ENCODE peak calls at places on chromosomes 12 and 14, in five cellular contexts. One of them, this sample, is unnamed. For H4K20me1, the result is how much of the 10 kb centered on the place peaks cover.

GRCh38 chr12:103832048-103832798 is 8.8 kb downstream of the NT5DC3 start:
- DNase-seq in MM.1S: no peak
- DNase-seq in IMR-90: no peak
- DNase-seq in K562: no peak
- DNase-seq in OCI-LY7: peak
- DNase-seq in this sample: no peak

GRCh38 chr14:44962573-44963528 is 861 bp downstream of the TOGARAM1 start:
- DNase-seq in MM.1S: peak
- DNase-seq in IMR-90: peak
- DNase-seq in K562: peak
- DNase-seq in OCI-LY7: peak
- DNase-seq in this sample: peak

GRCh38 chr14:33509927-33510535 is 440.8 kb downstream of the EGLN3 start:
- DNase-seq in MM.1S: no peak
- DNase-seq in OCI-LY7: no peak
- DNase-seq in K562: no peak
- DNase-seq in IMR-90: no peak
- DNase-seq in this sample: no peak

GRCh38 chr14:50045039-50045711 is 71.2 kb downstream of the VCPKMT start:
- DNase-seq in IMR-90: peak
- DNase-seq in K562: no peak
- DNase-seq in MM.1S: peak
- DNase-seq in OCI-LY7: peak
- DNase-seq in this sample: peak

GRCh38 chr12:111672822-111673381 is 12.9 kb downstream of the BRAP start:
- DNase-seq in K562: no peak
- DNase-seq in OCI-LY7: no peak
- DNase-seq in IMR-90: no peak
- DNase-seq in MM.1S: no peak
- DNase-seq in this sample: no peak

GRCh38 chr14:53144244-53144643 is 8.9 kb downstream of the DDHD1 start:
- DNase-seq in K562: no peak
- DNase-seq in OCI-LY7: no peak
- DNase-seq in MM.1S: no peak
- DNase-seq in IMR-90: peak
- DNase-seq in this sample: no peak

GRCh38 chr12:26938660-26939185 is 453 bp downstream of the FGFR1OP2 start:
- DNase-seq in OCI-LY7: peak
- DNase-seq in MM.1S: peak
- DNase-seq in K562: no peak
- DNase-seq in IMR-90: no peak
- DNase-seq in this sample: no peak

GRCh38 chr12:101570022-101570421 is 24.7 kb upstream of the MYBPC1 start:
- DNase-seq in MM.1S: peak
- DNase-seq in OCI-LY7: peak
- DNase-seq in IMR-90: peak
- DNase-seq in K562: no peak
- DNase-seq in this sample: peak

GRCh38 chr12:116551952-116552749 is 7.0 kb upstream of the MAP1LC3B2 start:
- DNase-seq in K562: peak
- DNase-seq in OCI-LY7: no peak
- DNase-seq in IMR-90: peak
- DNase-seq in MM.1S: no peak
- DNase-seq in this sample: no peak

GRCh38 chr14:100454437-100454836 is 131.3 kb downstream of the SLC25A47 start:
- DNase-seq in K562: no peak
- DNase-seq in OCI-LY7: no peak
- DNase-seq in MM.1S: no peak
- DNase-seq in IMR-90: no peak
- DNase-seq in this sample: no peak

GRCh38 chr14:53953002-53953827 is 3.4 kb downstream of the BMP4 start:
- DNase-seq in MM.1S: peak
- DNase-seq in IMR-90: peak
- DNase-seq in OCI-LY7: no peak
- DNase-seq in K562: peak
- DNase-seq in this sample: peak

GRCh38 chr12:69287556-69287955 is 48.2 kb downstream of the CPSF6 start:
- DNase-seq in MM.1S: no peak
- DNase-seq in OCI-LY7: no peak
- DNase-seq in IMR-90: no peak
- DNase-seq in K562: no peak
- DNase-seq in this sample: no peak

GRCh38 chr12:82740129-82741000 is 53.7 kb downstream of the TMTC2 start:
- DNase-seq in OCI-LY7: no peak
- DNase-seq in K562: no peak
- DNase-seq in MM.1S: no peak
- DNase-seq in IMR-90: peak
- DNase-seq in this sample: no peak

GRCh38 chr12:33721561-33721960 is 281.9 kb upstream of the SYT10 start:
- DNase-seq in K562: no peak
- DNase-seq in IMR-90: no peak
- DNase-seq in MM.1S: no peak
- DNase-seq in OCI-LY7: no peak
- DNase-seq in this sample: no peak

GRCh38 chr14:42490536-42490935 is 883.9 kb downstream of the LRFN5 start:
- DNase-seq in OCI-LY7: no peak
- DNase-seq in K562: no peak
- DNase-seq in MM.1S: no peak
- DNase-seq in IMR-90: peak
- DNase-seq in this sample: no peak

GRCh38 chr12:55830601-55831406 is 1.4 kb upstream of the DNAJC14 start:
- DNase-seq in IMR-90: peak
- DNase-seq in OCI-LY7: peak
- DNase-seq in MM.1S: no peak
- DNase-seq in K562: peak
- DNase-seq in this sample: peak

GRCh38 chr14:83294941-83295340 is 1761.3 kb upstream of the SEL1L start:
- DNase-seq in K562: no peak
- DNase-seq in MM.1S: no peak
- DNase-seq in IMR-90: peak
- DNase-seq in OCI-LY7: no peak
- DNase-seq in this sample: no peak

GRCh38 chr12:113069751-113070116 is 13.2 kb downstream of the DTX1 start:
- DNase-seq in OCI-LY7: no peak
- DNase-seq in K562: no peak
- DNase-seq in IMR-90: no peak
- DNase-seq in MM.1S: no peak
- DNase-seq in this sample: no peak

GRCh38 chr14:61925043-61925442 is 162.8 kb downstream of the SNAPC1 start:
- DNase-seq in MM.1S: no peak
- DNase-seq in IMR-90: peak
- DNase-seq in K562: no peak
- DNase-seq in OCI-LY7: peak
- DNase-seq in this sample: no peak

GRCh38 chr12:11633968-11634367 is 15.5 kb upstream of the ETV6 start:
- DNase-seq in IMR-90: no peak
- DNase-seq in MM.1S: no peak
- DNase-seq in K562: no peak
- DNase-seq in OCI-LY7: no peak
- DNase-seq in this sample: no peak

GRCh38 chr12:50567926-50568325 is 63.1 kb downstream of the DIP2B start:
- DNase-seq in OCI-LY7: no peak
- DNase-seq in MM.1S: no peak
- DNase-seq in K562: no peak
- DNase-seq in IMR-90: peak
- DNase-seq in this sample: no peak

GRCh38 chr14:99188721-99189120 is 83.3 kb downstream of the BCL11B start:
- DNase-seq in IMR-90: no peak
- DNase-seq in OCI-LY7: no peak
- DNase-seq in K562: peak
- DNase-seq in MM.1S: no peak
- DNase-seq in this sample: no peak

GRCh38 chr14:71381814-71382213 is 474.6 kb downstream of the PCNX1 start:
- DNase-seq in IMR-90: no peak
- DNase-seq in MM.1S: no peak
- DNase-seq in K562: no peak
- DNase-seq in OCI-LY7: no peak
- DNase-seq in this sample: no peak
- H2AFZ ChIP-seq in IMR-90: no peak
- H2AFZ ChIP-seq in MM.1S: no peak
- H2AFZ ChIP-seq in K562: no peak
- H2AFZ ChIP-seq in OCI-LY7: no peak
- H2AFZ ChIP-seq in this sample: no peak

GRCh38 chr14:88933203-88933602 is 108.8 kb downstream of the TTC8 start:
- DNase-seq in MM.1S: no peak
- DNase-seq in OCI-LY7: no peak
- DNase-seq in IMR-90: no peak
- DNase-seq in K562: no peak
- DNase-seq in this sample: no peak

GRCh38 chr14:88934231-88934898 is 109.9 kb downstream of the TTC8 start:
- DNase-seq in IMR-90: peak
- DNase-seq in MM.1S: no peak
- DNase-seq in K562: no peak
- DNase-seq in OCI-LY7: no peak
- DNase-seq in this sample: no peak

GRCh38 chr14:88935083-88935482 is 110.6 kb downstream of the TTC8 start:
- DNase-seq in IMR-90: no peak
- DNase-seq in MM.1S: no peak
- DNase-seq in OCI-LY7: no peak
- DNase-seq in K562: no peak
- DNase-seq in this sample: no peak

GRCh38 chr14:88929656-88930436 is 105.4 kb downstream of the TTC8 start:
- DNase-seq in IMR-90: no peak
- DNase-seq in OCI-LY7: no peak
- DNase-seq in MM.1S: no peak
- DNase-seq in K562: peak
- DNase-seq in this sample: no peak
- TF ChIP-seq CTCF in IMR-90: peak
- TF ChIP-seq CTCF in OCI-LY7: no peak
- TF ChIP-seq CTCF in MM.1S: no peak
- TF ChIP-seq CTCF in K562: peak
- TF ChIP-seq CTCF in this sample: no peak

GRCh38 chr12:120834489-120835303 is 69.5 kb downstream of the SPPL3 start:
- DNase-seq in OCI-LY7: no peak
- DNase-seq in IMR-90: no peak
- DNase-seq in MM.1S: peak
- DNase-seq in K562: no peak
- DNase-seq in this sample: no peak

GRCh38 chr12:120833849-120834248 is 70.3 kb downstream of the SPPL3 start:
- DNase-seq in OCI-LY7: no peak
- DNase-seq in K562: no peak
- DNase-seq in MM.1S: peak
- DNase-seq in IMR-90: peak
- DNase-seq in this sample: no peak

GRCh38 chr12:120832712-120833111 is 71.4 kb downstream of the SPPL3 start:
- DNase-seq in OCI-LY7: no peak
- DNase-seq in K562: no peak
- DNase-seq in IMR-90: no peak
- DNase-seq in MM.1S: no peak
- DNase-seq in this sample: no peak

GRCh38 chr12:120830052-120830940 is 73.9 kb downstream of the SPPL3 start:
- DNase-seq in K562: no peak
- DNase-seq in IMR-90: peak
- DNase-seq in OCI-LY7: no peak
- DNase-seq in MM.1S: no peak
- DNase-seq in this sample: no peak

DNA sequence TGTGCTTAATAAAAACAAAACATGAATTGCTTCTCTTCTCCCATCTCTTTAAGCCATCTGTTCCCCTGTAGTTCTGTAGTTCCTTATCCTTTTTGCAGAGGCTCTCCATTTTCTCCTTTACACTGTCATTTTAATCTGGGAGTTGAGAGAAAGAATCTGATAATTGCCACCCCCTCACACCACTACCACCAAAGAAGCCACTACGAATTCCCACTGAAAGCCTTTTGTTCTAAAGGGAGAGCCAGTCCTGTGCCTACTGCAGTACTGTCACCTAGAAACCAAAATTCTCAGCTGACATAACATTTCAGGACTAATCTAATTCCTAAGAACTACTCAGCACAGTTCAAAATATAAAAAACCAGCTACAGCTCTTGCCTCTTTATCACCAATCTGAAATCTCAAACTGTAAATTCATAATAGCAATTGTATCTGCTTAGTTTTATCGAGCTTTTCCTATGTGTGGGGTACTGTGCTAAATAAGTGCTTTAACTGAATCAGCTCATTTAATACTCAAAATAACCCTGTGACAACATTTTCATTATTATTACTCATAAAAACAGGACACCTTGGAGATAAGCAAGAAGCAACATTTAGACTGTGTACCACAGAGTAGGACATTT is 72.4 kb downstream of the SPPL3 start:
- DNase-seq in IMR-90: no peak
- DNase-seq in K562: no peak
- DNase-seq in MM.1S: no peak
- DNase-seq in OCI-LY7: no peak
- DNase-seq in this sample: no peak
- H4K20me1 ChIP-seq in IMR-90: under half
- H4K20me1 ChIP-seq in K562: under half
- H4K20me1 ChIP-seq in MM.1S: under half
- H4K20me1 ChIP-seq in OCI-LY7: under half
- H4K20me1 ChIP-seq in this sample: half or more

DNA sequence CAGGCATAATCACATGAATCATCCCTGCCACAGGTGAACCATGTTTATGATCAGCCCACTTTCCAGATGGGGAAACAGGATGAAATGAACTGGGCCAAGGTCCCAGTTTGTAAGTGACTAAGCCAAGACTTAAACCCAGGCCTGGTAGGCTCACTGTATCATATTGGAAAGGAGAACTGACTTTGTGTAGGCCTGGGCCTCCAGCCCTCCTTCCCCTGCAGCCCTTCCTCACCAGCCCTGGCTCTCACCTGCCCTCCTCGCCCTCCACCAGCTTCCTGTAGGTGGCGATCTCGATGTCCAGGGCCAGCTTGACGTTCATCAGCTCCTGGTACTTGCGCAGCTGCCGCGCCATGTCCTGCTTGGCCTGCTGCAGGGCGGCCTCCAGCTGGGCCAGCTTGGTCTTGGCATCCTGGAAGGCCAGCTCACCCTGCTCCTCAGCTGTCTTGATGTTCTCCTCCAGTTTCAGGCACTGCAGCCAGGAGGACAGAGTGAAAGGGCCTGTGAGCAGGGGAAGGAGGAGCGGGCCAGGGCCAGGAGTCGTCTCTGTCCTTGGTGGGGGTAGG is 19.8 kb downstream of the KRT80 start:
- DNase-seq in K562: peak
- DNase-seq in IMR-90: peak
- DNase-seq in MM.1S: no peak
- DNase-seq in OCI-LY7: no peak
- DNase-seq in this sample: no peak
- H2AFZ ChIP-seq in K562: no peak
- H2AFZ ChIP-seq in IMR-90: no peak
- H2AFZ ChIP-seq in MM.1S: no peak
- H2AFZ ChIP-seq in OCI-LY7: no peak
- H2AFZ ChIP-seq in this sample: no peak

GRCh38 chr14:104938960-104939359 is 14.3 kb downstream of the PLD4 start:
- DNase-seq in OCI-LY7: no peak
- DNase-seq in K562: no peak
- DNase-seq in IMR-90: no peak
- DNase-seq in MM.1S: no peak
- DNase-seq in this sample: no peak

GRCh38 chr14:104942586-104942985 is 17.9 kb downstream of the PLD4 start:
- DNase-seq in IMR-90: no peak
- DNase-seq in MM.1S: no peak
- DNase-seq in OCI-LY7: no peak
- DNase-seq in K562: no peak
- DNase-seq in this sample: no peak

GRCh38 chr14:104941508-104942365 is 17.1 kb downstream of the PLD4 start:
- DNase-seq in MM.1S: no peak
- DNase-seq in K562: no peak
- DNase-seq in IMR-90: no peak
- DNase-seq in OCI-LY7: no peak
- DNase-seq in this sample: no peak

GRCh38 chr14:104939666-104940410 is 15.2 kb downstream of the PLD4 start:
- DNase-seq in IMR-90: no peak
- DNase-seq in OCI-LY7: no peak
- DNase-seq in K562: no peak
- DNase-seq in MM.1S: no peak
- DNase-seq in this sample: no peak

GRCh38 chr14:104940526-104941150 is 16.0 kb downstream of the PLD4 start:
- DNase-seq in K562: no peak
- DNase-seq in IMR-90: peak
- DNase-seq in MM.1S: no peak
- DNase-seq in OCI-LY7: no peak
- DNase-seq in this sample: no peak
- TF ChIP-seq CTCF in K562: peak
- TF ChIP-seq CTCF in IMR-90: peak
- TF ChIP-seq CTCF in MM.1S: no peak
- TF ChIP-seq CTCF in OCI-LY7: peak
- TF ChIP-seq CTCF in this sample: peak

This sample was measured in hepatocyte.